ENCODE peak calls at places on chromosomes 11 and 22, in nine cellular contexts. E is PC-3, W is neural progenitor cell, M is GM23338, A is hepatocyte, K is HCT116, Z is GM23248, B is MM.1S, S is SK-N-SH. X is an unnamed sample.

GRCh38 chr11:60919320-60919719 is 4.9 kb upstream of the TMEM132A start:
- DNase-seq in A (no peak), B (no peak), M (no peak), E (no peak), Z (no peak), S (no peak), W (no peak), K (no peak), X (no peak)

GRCh38 chr22:32676196-32676595 is 125.3 kb upstream of the TIMP3 start:
- DNase-seq in W (no peak), Z (no peak), K (no peak), B (no peak), M (no peak), E (no peak), A (no peak), S (no peak), X (no peak)

GRCh38 chr11:3101921-3102640 is 44.9 kb upstream of the CARS1 start:
- DNase-seq in Z (no peak), E (no peak), M (no peak), W (no peak), S (peak; percentile 25), K (no peak), B (no peak), A (no peak), X (no peak)

GRCh38 chr11:13669544-13670488 is 1.3 kb downstream of the FAR1 start:
- DNase-seq in E (no peak), B (no peak), M (no peak), Z (peak; percentile 48), S (no peak), K (no peak), A (no peak), W (no peak), X (peak; percentile 11)

GRCh38 chr11:61577383-61578118 is 3.3 kb downstream of the SYT7 start:
- DNase-seq in K (no peak), Z (peak; percentile 48), W (peak; percentile 78), M (peak; percentile 64), B (no peak), A (peak; percentile 52), E (peak; percentile 49), S (peak; percentile 84), X (no peak)

GRCh38 chr22:22702159-22702873 is 57.9 kb downstream of the GGTLC2 start:
- DNase-seq in S (no peak), K (no peak), A (peak; percentile 60), Z (no peak), E (peak; percentile 49), W (peak; percentile 34), M (peak; percentile 64), B (peak; percentile 39), X (peak; percentile 59)

GRCh38 chr22:32024791-32025190 is 18.3 kb upstream of the SLC5A1 start:
- DNase-seq in Z (peak; percentile 13), E (peak; percentile 64), B (no peak), W (no peak), S (no peak), K (no peak), M (no peak), A (peak; percentile 33), X (no peak)

GRCh38 chr11:114326151-114326550 is 30.0 kb downstream of the NNMT start:
- DNase-seq in M (no peak), W (no peak), B (peak; percentile 69), K (no peak), A (no peak), E (no peak), Z (no peak), S (no peak), X (no peak)

GRCh38 chr11:112285918-112286317 is 25.3 kb upstream of the PLET1 start:
- DNase-seq in M (peak; percentile 28), B (no peak), A (peak; percentile 40), W (peak; percentile 36), S (no peak), K (no peak), Z (peak; percentile 56), E (no peak), X (no peak)

GRCh38 chr22:48224332-48224731 is 1461.9 kb downstream of the TBC1D22A start:
- DNase-seq in M (no peak), E (no peak), A (no peak), K (no peak), W (no peak), B (no peak), S (no peak), Z (no peak), X (no peak)

GRCh38 chr22:48227341-48228018 is 1465.0 kb downstream of the TBC1D22A start:
- DNase-seq in Z (no peak), K (no peak), B (no peak), M (no peak), A (no peak), S (no peak), E (no peak), W (no peak), X (no peak)

GRCh38 chr22:48223488-48224190 is 1461.2 kb downstream of the TBC1D22A start:
- DNase-seq in S (no peak), M (no peak), K (no peak), E (no peak), W (no peak), A (no peak), Z (no peak), B (no peak), X (no peak)

GRCh38 chr22:48226026-48227013 is 1463.9 kb downstream of the TBC1D22A start:
- DNase-seq in W (no peak), M (no peak), E (no peak), S (no peak), B (no peak), K (no peak), A (no peak), Z (no peak), X (no peak)

GRCh38 chr22:48228468-48228867 is 1466.0 kb downstream of the TBC1D22A start:
- DNase-seq in Z (no peak), K (no peak), M (no peak), E (no peak), S (no peak), W (no peak), A (no peak), B (no peak), X (no peak)
- H3K27ac ChIP-seq in Z (no peak overlapping the region), K (no peak overlapping the region), M (no peak overlapping the region), E (no peak overlapping the region), S (no peak overlapping the region), W (no peak overlapping the region), A (no peak overlapping the region), B (no peak overlapping the region), X (no peak overlapping the region)

GRCh38 chr11:75593337-75593915 is 31.4 kb downstream of the SERPINH1 start:
- DNase-seq in E (no peak), S (no peak), W (no peak), K (no peak), B (no peak), M (no peak), Z (peak; percentile 18), A (peak; percentile 46), X (no peak)
- TF ChIP-seq EZH2phosphoT487 in E (no peak), S (no peak), W (no peak), K (no peak), B (no peak), M (no peak), Z (no peak), A (no peak), X (no peak)

GRCh38 chr22:25437414-25438160 is 126.9 kb upstream of the GRK3 start:
- DNase-seq in Z (no peak), K (no peak), A (no peak), B (peak; percentile 59), S (no peak), E (no peak), W (peak; percentile 72), M (peak; percentile 67), X (no peak)
- H3K27ac ChIP-seq in Z (no peak overlapping the region), K (no peak overlapping the region), A (no peak overlapping the region), B (peak overlapping the region; percentile 39), S (no peak overlapping the region), E (no peak overlapping the region), W (no peak overlapping the region), M (peak overlapping the region; percentile 39), X (no peak overlapping the region)

DNA sequence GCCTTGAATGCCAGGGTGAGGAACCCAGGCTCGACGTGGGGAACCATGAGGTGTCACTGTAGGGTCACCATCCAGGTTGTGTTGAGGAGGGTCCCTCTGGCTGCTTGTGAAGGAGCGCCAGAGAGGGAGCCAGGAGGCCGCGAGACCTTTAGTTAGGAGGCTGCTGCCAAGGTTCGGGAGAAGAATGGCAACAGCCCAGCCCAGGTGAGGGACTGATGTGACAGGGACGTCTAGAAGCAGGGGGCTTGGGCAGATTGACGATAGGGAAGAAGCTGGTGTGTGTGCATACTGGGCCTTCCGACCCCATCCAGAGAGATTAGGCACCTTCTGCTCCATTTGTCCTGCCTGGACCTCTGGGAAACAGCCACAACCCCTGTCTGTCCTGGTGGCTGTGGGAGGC is 49.0 kb downstream of the MYO7A start:
- DNase-seq in W (no peak), S (no peak), Z (no peak), A (no peak), M (no peak), B (no peak), K (no peak), E (no peak), X (no peak)
- TF ChIP-seq EZH2phosphoT487 in W (no peak), S (no peak), Z (no peak), A (no peak), M (no peak), B (no peak), K (no peak), E (no peak), X (no peak)

GRCh38 chr11:17428261-17428660 is 39.8 kb upstream of the KCNJ11 start:
- DNase-seq in M (no peak), A (no peak), B (no peak), Z (no peak), S (no peak), E (no peak), W (no peak), K (no peak), X (no peak)

GRCh38 chr11:17428930-17429329 is 40.5 kb upstream of the KCNJ11 start:
- DNase-seq in W (no peak), Z (peak; percentile 6), M (no peak), A (no peak), S (no peak), E (no peak), K (no peak), B (no peak), X (no peak)

GRCh38 chr11:17430616-17431015 is 42.2 kb upstream of the KCNJ11 start:
- DNase-seq in E (no peak), M (no peak), B (no peak), Z (no peak), S (no peak), W (no peak), K (no peak), A (no peak), X (no peak)

GRCh38 chr11:17432041-17432440 is 43.6 kb upstream of the KCNJ11 start:
- DNase-seq in K (no peak), A (no peak), Z (no peak), M (no peak), W (no peak), E (no peak), B (no peak), S (no peak), X (no peak)

GRCh38 chr11:17431139-17431538 is 42.7 kb upstream of the KCNJ11 start:
- DNase-seq in W (no peak), K (no peak), M (no peak), A (no peak), Z (no peak), B (no peak), S (no peak), E (no peak), X (no peak)
- H3K27ac ChIP-seq in W (no peak overlapping the region), K (no peak overlapping the region), M (no peak overlapping the region), A (no peak overlapping the region), Z (no peak overlapping the region), B (no peak overlapping the region), S (no peak overlapping the region), E (no peak overlapping the region), X (no peak overlapping the region)